ENCODE peak calls at places on chromosomes 13 and 19, in seven cellular contexts. One of them, this sample, is unnamed.

GRCh38 chr13:45289936-45290563 is 50.9 kb downstream of the TPT1 start:
- DNase-seq in activated CD8-positive, alpha-beta memory T cell treated with anti-CD3 and anti-CD28 coated beads for 4 hours: no peak
- DNase-seq in frontal cortex: no peak
- DNase-seq in effector memory CD4-positive, alpha-beta T cell: no peak
- DNase-seq in NCI-H1417: no peak
- DNase-seq in NCI-H446: no peak
- DNase-seq in cardiac fibroblast: peak
- DNase-seq in this sample: peak

GRCh38 chr19:32041681-32042292 is 303.6 kb upstream of the ZNF507 start:
- DNase-seq in activated CD8-positive, alpha-beta memory T cell treated with anti-CD3 and anti-CD28 coated beads for 4 hours: no peak
- DNase-seq in frontal cortex: peak
- DNase-seq in effector memory CD4-positive, alpha-beta T cell: no peak
- DNase-seq in NCI-H1417: no peak
- DNase-seq in NCI-H446: no peak
- DNase-seq in cardiac fibroblast: peak
- DNase-seq in this sample: peak

GRCh38 chr19:2680808-2681207 is 21.7 kb downstream of the GNG7 start:
- DNase-seq in activated CD8-positive, alpha-beta memory T cell treated with anti-CD3 and anti-CD28 coated beads for 4 hours: no peak
- DNase-seq in frontal cortex: no peak
- DNase-seq in effector memory CD4-positive, alpha-beta T cell: no peak
- DNase-seq in NCI-H1417: no peak
- DNase-seq in NCI-H446: no peak
- DNase-seq in cardiac fibroblast: no peak
- DNase-seq in this sample: no peak

GRCh38 chr13:61695147-61695546 is 279.5 kb upstream of the PCDH20 start:
- DNase-seq in activated CD8-positive, alpha-beta memory T cell treated with anti-CD3 and anti-CD28 coated beads for 4 hours: no peak
- DNase-seq in frontal cortex: no peak
- DNase-seq in effector memory CD4-positive, alpha-beta T cell: no peak
- DNase-seq in NCI-H1417: no peak
- DNase-seq in NCI-H446: no peak
- DNase-seq in cardiac fibroblast: no peak
- DNase-seq in this sample: peak

GRCh38 chr19:43465468-43466120 is at the start of gene LYPD3:
- DNase-seq in activated CD8-positive, alpha-beta memory T cell treated with anti-CD3 and anti-CD28 coated beads for 4 hours: no peak
- DNase-seq in frontal cortex: no peak
- DNase-seq in effector memory CD4-positive, alpha-beta T cell: no peak
- DNase-seq in NCI-H1417: no peak
- DNase-seq in NCI-H446: no peak
- DNase-seq in cardiac fibroblast: peak
- DNase-seq in this sample: no peak

GRCh38 chr13:36323951-36324566 is 22.1 kb downstream of the SPART start:
- DNase-seq in activated CD8-positive, alpha-beta memory T cell treated with anti-CD3 and anti-CD28 coated beads for 4 hours: no peak
- DNase-seq in frontal cortex: no peak
- DNase-seq in effector memory CD4-positive, alpha-beta T cell: no peak
- DNase-seq in NCI-H1417: no peak
- DNase-seq in NCI-H446: no peak
- DNase-seq in cardiac fibroblast: no peak
- DNase-seq in this sample: peak

GRCh38 chr19:49057636-49058234 is at the start of gene CGB7:
- DNase-seq in activated CD8-positive, alpha-beta memory T cell treated with anti-CD3 and anti-CD28 coated beads for 4 hours: no peak
- DNase-seq in frontal cortex: peak
- DNase-seq in effector memory CD4-positive, alpha-beta T cell: peak
- DNase-seq in NCI-H1417: no peak
- DNase-seq in NCI-H446: no peak
- DNase-seq in cardiac fibroblast: peak
- DNase-seq in this sample: peak

GRCh38 chr13:32443111-32443510 is 15.2 kb upstream of the N4BP2L1 start:
- DNase-seq in activated CD8-positive, alpha-beta memory T cell treated with anti-CD3 and anti-CD28 coated beads for 4 hours: no peak
- DNase-seq in frontal cortex: no peak
- DNase-seq in effector memory CD4-positive, alpha-beta T cell: no peak
- DNase-seq in NCI-H1417: no peak
- DNase-seq in NCI-H446: no peak
- DNase-seq in cardiac fibroblast: peak
- DNase-seq in this sample: no peak

This sample was measured in foreskin melanocyte.